ENCODE peak calls at places on chromosomes 13 and 19, in ten cellular contexts. X is heart left ventricle, I is mucosa of descending colon, E is ovary, T is IMR-90, G is psoas muscle, K is stomach, H is thoracic aorta, Y is heart right ventricle, A is neural progenitor cell. R is an unnamed sample.

GRCh38 chr19:17618919-17619318 is 63.5 kb downstream of the COLGALT1 start:
- DNase-seq in X (no peak), I (no peak), E (no peak), T (no peak), G (peak; percentile 13), K (no peak), H (no peak), Y (no peak), A (no peak), R (no peak)

GRCh38 chr13:96900992-96901391 is 93.3 kb downstream of the OXGR1 start:
- DNase-seq in X (no peak), I (no peak), E (no peak), T (no peak), G (no peak), K (no peak), H (no peak), Y (no peak), A (no peak), R (peak; percentile 42)

GRCh38 chr19:17391371-17392151 is 2.4 kb downstream of the CCDC194 start:
- DNase-seq in X (no peak), I (no peak), E (no peak), T (no peak), G (no peak), K (no peak), H (no peak), Y (no peak), A (peak; percentile 31), R (no peak)

GRCh38 chr13:64688893-64689677 is 2541.1 kb downstream of the PCDH9 start:
- DNase-seq in X (no peak), I (no peak), E (no peak), T (peak; percentile 81), G (no peak), K (no peak), H (no peak), Y (no peak), A (no peak), R (no peak)

GRCh38 chr19:50514346-50515167 is 844 bp upstream of the ASPDH start:
- DNase-seq in X (no peak), I (peak; percentile 24), E (no peak), T (no peak), G (no peak), K (no peak), H (no peak), Y (no peak), A (peak; percentile 38), R (peak; percentile 64)

GRCh38 chr19:17325881-17326594 is 8.6 kb downstream of the ANO8 start:
- DNase-seq in X (peak; percentile 58), I (no peak), E (no peak), T (no peak), G (no peak), K (peak; percentile 40), H (peak; percentile 68), Y (no peak), A (no peak), R (no peak)

GRCh38 chr13:21435710-21436151 is 23.4 kb downstream of the ZDHHC20 start:
- DNase-seq in X (peak; percentile 68), I (peak; percentile 37), E (no peak), T (peak; percentile 89), G (no peak), K (peak; percentile 68), H (peak; percentile 13), Y (peak; percentile 45), A (no peak), R (no peak)

GRCh38 chr19:912181-913079 is 589 bp downstream of the R3HDM4 start:
- DNase-seq in X (no peak), I (no peak), E (peak; percentile 62), T (no peak), G (no peak), K (no peak), H (no peak), Y (no peak), A (no peak), R (no peak)

GRCh38 chr19:11332822-11333221 is 6.6 kb downstream of the RAB3D start:
- DNase-seq in X (no peak), I (no peak), E (no peak), T (no peak), G (no peak), K (no peak), H (no peak), Y (no peak), A (no peak), R (no peak)

GRCh38 chr13:110521296-110521680 is 40.2 kb downstream of the RAB20 start:
- DNase-seq in X (no peak), I (no peak), E (no peak), T (no peak), G (no peak), K (no peak), H (no peak), Y (no peak), A (no peak), R (no peak)

DNA sequence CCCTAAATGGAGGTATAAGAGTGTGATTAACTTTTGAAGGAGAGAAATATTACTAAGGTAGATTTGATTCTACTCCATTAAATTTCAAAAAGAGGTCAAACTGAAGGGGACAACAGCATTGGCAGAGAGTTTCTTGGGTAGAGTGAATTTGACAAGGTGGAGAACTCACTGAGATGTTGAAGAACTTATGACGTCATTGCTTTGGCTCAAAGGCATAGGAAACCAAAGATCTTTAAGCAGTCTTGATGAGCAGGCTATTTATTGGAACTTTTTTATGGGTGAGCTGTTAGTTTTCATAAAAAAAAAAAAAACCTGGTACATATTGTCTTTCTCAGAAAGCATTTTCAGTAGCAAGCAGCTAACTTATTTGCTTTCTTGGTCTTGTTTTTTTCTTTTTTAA is 412.0 kb upstream of the KLHL1 start:
- DNase-seq in X (no peak), I (no peak), E (no peak), T (no peak), G (no peak), K (no peak), H (no peak), Y (no peak), A (no peak), R (no peak)
- TF ChIP-seq CTCF in X (no peak), I (no peak), E (no peak), T (no peak), G (no peak), K (no peak), H (no peak), Y (no peak), A (no peak), R (no peak)

DNA sequence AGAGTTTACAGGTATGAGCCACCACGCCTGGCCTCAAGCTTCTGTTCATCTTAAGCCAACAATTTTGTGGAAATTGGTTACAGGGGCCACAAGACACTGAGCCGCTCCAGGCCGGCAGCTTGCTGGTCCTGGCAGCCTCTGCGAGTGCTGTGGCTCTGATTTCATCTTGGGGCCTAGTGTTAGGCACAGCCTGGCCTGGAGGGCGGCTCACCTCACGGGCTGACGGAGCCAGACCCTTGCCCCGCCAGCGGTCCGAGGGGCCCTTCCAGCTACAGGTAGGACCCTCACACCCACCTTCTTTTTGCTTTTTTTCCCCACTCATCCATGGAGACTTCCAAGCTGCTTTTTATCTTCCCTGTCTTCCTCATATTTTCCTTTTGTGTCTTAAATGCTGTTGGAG is 8.6 kb downstream of the ZNF544 start:
- DNase-seq in X (no peak), I (no peak), E (no peak), T (no peak), G (no peak), K (no peak), H (no peak), Y (no peak), A (no peak), R (no peak)
- H3K36me3 ChIP-seq in X (peaks cover 8% of the 10 kb centered on the region), I (peaks cover 13% of the 10 kb centered on the region), E (peaks cover 3% of the 10 kb centered on the region), T (peaks cover 66% of the 10 kb centered on the region), G (peaks cover 58% of the 10 kb centered on the region), K (peaks cover 48% of the 10 kb centered on the region), H (peaks cover 63% of the 10 kb centered on the region), Y (peaks cover 81% of the 10 kb centered on the region), A (peaks cover 20% of the 10 kb centered on the region), R (peaks cover 88% of the 10 kb centered on the region)

GRCh38 chr19:13764101-13764807 is at the start of gene MRI1:
- DNase-seq in X (peak; percentile 88), I (peak; percentile 87), E (peak; percentile 92), T (peak; percentile 60), G (peak; percentile 89), K (peak; percentile 82), H (peak; percentile 29), Y (peak; percentile 84), A (peak; percentile 65), R (peak; percentile 80)

GRCh38 chr19:13762635-13763235 is 1.6 kb upstream of the MRI1 start:
- DNase-seq in X (no peak), I (no peak), E (peak; percentile 48), T (no peak), G (no peak), K (no peak), H (no peak), Y (no peak), A (no peak), R (no peak)

GRCh38 chr19:13763300-13763699 is 1.0 kb upstream of the MRI1 start:
- DNase-seq in X (no peak), I (no peak), E (no peak), T (no peak), G (no peak), K (no peak), H (no peak), Y (no peak), A (no peak), R (no peak)

GRCh38 chr19:13758795-13759194 is 5.5 kb upstream of the MRI1 start:
- DNase-seq in X (no peak), I (no peak), E (no peak), T (no peak), G (no peak), K (no peak), H (no peak), Y (no peak), A (no peak), R (no peak)

GRCh38 chr19:13761423-13761822 is 2.9 kb upstream of the MRI1 start:
- DNase-seq in X (no peak), I (no peak), E (no peak), T (no peak), G (no peak), K (no peak), H (no peak), Y (no peak), A (no peak), R (no peak)
- TF ChIP-seq CTCF in X (no peak), I (no peak), E (no peak), T (no peak), G (no peak), K (no peak), H (no peak), Y (no peak), A (no peak), R (peak; percentile 9)

GRCh38 chr19:34269081-34269480 is 14.7 kb downstream of the GARRE1 start:
- DNase-seq in X (no peak), I (no peak), E (no peak), T (no peak), G (no peak), K (no peak), H (no peak), Y (no peak), A (no peak), R (no peak)

GRCh38 chr19:34263745-34264237 is 9.4 kb downstream of the GARRE1 start:
- DNase-seq in X (no peak), I (no peak), E (no peak), T (no peak), G (no peak), K (no peak), H (no peak), Y (no peak), A (no peak), R (no peak)

GRCh38 chr19:34269489-34269888 is 15.1 kb downstream of the GARRE1 start:
- DNase-seq in X (no peak), I (no peak), E (no peak), T (no peak), G (no peak), K (no peak), H (no peak), Y (no peak), A (no peak), R (no peak)

GRCh38 chr19:34261335-34262109 is 7.2 kb downstream of the GARRE1 start:
- DNase-seq in X (no peak), I (no peak), E (no peak), T (no peak), G (no peak), K (no peak), H (no peak), Y (no peak), A (no peak), R (peak; percentile 39)

GRCh38 chr19:34265221-34265650 is 10.9 kb downstream of the GARRE1 start:
- DNase-seq in X (peak; percentile 34), I (no peak), E (no peak), T (no peak), G (no peak), K (no peak), H (no peak), Y (no peak), A (no peak), R (peak; percentile 32)
- H3K36me3 ChIP-seq in X (no peaks in the 10 kb centered on the region), I (no peaks in the 10 kb centered on the region), E (no peaks in the 10 kb centered on the region), T (peaks cover 7% of the 10 kb centered on the region), G (no peaks in the 10 kb centered on the region), K (no peaks in the 10 kb centered on the region), H (no peaks in the 10 kb centered on the region), Y (no peaks in the 10 kb centered on the region), A (no peaks in the 10 kb centered on the region), R (no peaks in the 10 kb centered on the region)

R was measured in BE2C.